ENCODE peak calls at places on chromosomes 7 and 10, in nine cellular contexts. L is tibial artery, T is Peyer's patch, M is IMR-90, B is kidney epithelial cell, K is Panc1, V is fibroblast of mammary gland, X is lung, N is choroid plexus epithelial cell. U is an unnamed sample.

GRCh38 chr7:52486267-52486666 is 549.2 kb upstream of the POM121L12 start:
- DNase-seq in X (no peak), T (no peak), V (no peak), B (no peak), K (no peak), M (no peak), L (no peak), N (no peak), U (no peak)

GRCh38 chr10:51176976-51177690 is 102.8 kb downstream of the PRKG1 start:
- DNase-seq in K (no peak), L (no peak), X (no peak), N (peak), T (no peak), V (peak), B (no peak), M (peak), U (no peak)

GRCh38 chr7:3153118-3153517 is 109.5 kb upstream of the CARD11 start:
- DNase-seq in B (no peak), V (no peak), T (no peak), L (no peak), M (no peak), K (no peak), X (no peak), N (no peak), U (no peak)

GRCh38 chr7:151080522-151081169 is at the start of gene FASTK:
- DNase-seq in M (peak), N (peak), B (no peak), T (peak), K (no peak), X (peak), L (peak), V (peak), U (peak)

GRCh38 chr10:90935581-90936292 is 14.8 kb upstream of the ANKRD1 start:
- DNase-seq in X (no peak), N (no peak), L (no peak), B (no peak), T (no peak), M (peak), K (no peak), V (no peak), U (no peak)

GRCh38 chr7:11328309-11328708 is 354.6 kb downstream of the PHF14 start:
- DNase-seq in L (no peak), N (peak), M (no peak), K (no peak), T (no peak), X (no peak), B (no peak), V (no peak), U (no peak)

GRCh38 chr7:40833541-40834234 is 698.9 kb downstream of the SUGCT start:
- DNase-seq in X (no peak), N (peak), B (no peak), T (no peak), L (no peak), V (peak), K (no peak), M (peak), U (no peak)

GRCh38 chr10:124482876-124483275 is 21.3 kb downstream of the LHPP start:
- DNase-seq in M (no peak), T (no peak), X (no peak), N (no peak), K (no peak), B (no peak), L (no peak), V (no peak), U (no peak)

GRCh38 chr7:77802557-77803410 is 4.2 kb downstream of the PHTF2 start:
- DNase-seq in L (no peak), T (no peak), K (no peak), V (no peak), B (no peak), M (no peak), N (no peak), X (no peak), U (no peak)

GRCh38 chr7:42197391-42197790 is 39.6 kb downstream of the GLI3 start:
- DNase-seq in X (no peak), B (peak), V (peak), K (no peak), L (no peak), N (peak), T (no peak), M (peak), U (no peak)

GRCh38 chr10:99536400-99537254 is 3.9 kb downstream of the NKX2-3 start:
- DNase-seq in B (no peak), K (no peak), X (no peak), N (no peak), T (no peak), L (no peak), V (no peak), M (no peak), U (no peak)

GRCh38 chr7:123537026-123537642 is 2.7 kb upstream of the IQUB start:
- DNase-seq in L (no peak), M (peak), K (no peak), T (no peak), V (peak), N (peak), X (no peak), B (no peak), U (no peak)

GRCh38 chr7:108067844-108068243 is 62.3 kb downstream of the LAMB4 start:
- DNase-seq in K (no peak), T (no peak), V (no peak), X (no peak), L (no peak), B (no peak), M (no peak), N (no peak), U (no peak)

GRCh38 chr7:13069832-13070231 is 382.4 kb downstream of the ARL4A start:
- DNase-seq in M (peak), N (no peak), X (no peak), B (no peak), K (no peak), L (no peak), T (no peak), V (peak), U (no peak)

DNA sequence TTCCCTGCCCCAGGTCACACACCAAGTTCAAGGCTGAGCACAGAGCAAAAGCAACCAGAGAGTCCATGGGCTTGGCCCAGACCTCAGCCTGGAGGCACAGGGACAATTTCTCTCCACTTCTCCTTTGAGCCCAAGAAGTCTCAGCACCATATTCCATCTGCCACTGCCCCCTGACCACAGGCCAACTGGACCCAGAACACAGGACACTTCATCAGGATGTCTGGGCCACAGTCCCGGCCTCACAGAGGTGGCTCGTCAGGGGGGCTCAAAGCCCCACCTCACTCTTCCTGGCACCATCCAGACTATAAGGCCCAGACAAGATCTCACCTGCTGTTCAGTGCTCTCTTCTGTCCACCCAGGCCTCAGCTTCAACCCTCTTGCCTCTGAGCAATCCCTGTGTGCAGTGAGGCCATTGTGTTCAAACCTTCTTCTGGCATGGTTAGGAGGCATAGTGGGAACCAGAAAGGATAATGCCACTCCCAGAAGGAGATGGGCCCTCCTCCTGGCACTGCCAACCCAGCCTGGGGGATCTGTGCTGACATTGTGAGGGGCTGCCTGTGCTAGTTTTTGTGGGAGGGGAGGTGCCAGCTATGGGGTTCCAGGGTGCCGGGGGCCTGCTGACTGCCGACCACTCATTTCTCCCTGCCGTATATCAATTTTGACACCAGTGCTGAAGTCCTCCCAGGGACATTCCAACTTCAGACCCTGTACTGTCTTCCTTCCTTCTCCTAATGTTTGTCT is 49.7 kb upstream of the ANTXRL start:
- DNase-seq in T (no peak), L (no peak), B (no peak), K (no peak), M (no peak), X (no peak), V (no peak), N (no peak), U (no peak)
- H3K4me3 ChIP-seq in T (no peak), L (no peak), B (no peak), K (no peak), M (no peak), X (no peak), V (no peak), N (no peak), U (no peak)

GRCh38 chr7:100003711-100004661 is 11.4 kb upstream of the ZKSCAN1 start:
- DNase-seq in X (peak), B (no peak), M (no peak), T (peak), K (no peak), V (no peak), L (no peak), N (peak), U (no peak)
- TF ChIP-seq CTCF in X (no peak), B (no peak), M (no peak), T (no peak), K (no peak), V (no peak), L (no peak), N (no peak), U (no peak)

GRCh38 chr10:30676319-30676718 is 46.8 kb upstream of the LYZL2 start:
- DNase-seq in V (no peak), N (no peak), M (no peak), L (no peak), T (no peak), X (no peak), K (no peak), B (no peak), U (no peak)

GRCh38 chr10:30674796-30675195 is 45.2 kb upstream of the LYZL2 start:
- DNase-seq in B (no peak), V (no peak), L (no peak), N (no peak), K (no peak), M (no peak), T (no peak), X (no peak), U (no peak)

DNA sequence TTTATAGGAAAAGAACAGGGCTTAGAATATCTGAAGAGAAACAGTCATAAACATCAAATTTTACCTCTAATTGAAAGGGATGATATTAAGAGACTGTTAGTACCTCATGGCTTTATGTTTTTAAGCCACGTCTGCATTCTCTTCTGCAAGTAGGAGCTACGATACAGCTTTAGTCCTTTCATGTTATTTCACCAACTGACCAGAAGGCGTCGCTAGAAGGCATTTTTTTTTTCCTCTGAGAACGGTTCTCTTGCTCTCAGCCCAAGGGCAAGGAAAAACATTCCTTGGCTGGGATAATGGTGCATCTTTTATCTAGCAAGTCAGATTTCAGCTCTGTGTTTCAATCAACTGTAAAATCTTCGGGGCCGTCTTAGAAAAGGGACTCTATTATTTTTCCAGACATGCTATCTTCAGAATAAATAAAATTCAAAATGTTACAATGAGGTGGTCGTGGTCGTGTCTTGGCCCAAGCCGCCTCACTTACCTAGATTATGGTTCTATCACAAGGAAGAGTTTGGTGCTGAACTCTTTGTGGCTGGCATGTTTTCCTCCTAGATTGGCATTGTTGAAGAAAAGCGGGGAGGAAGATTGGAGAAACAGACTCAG is 41.6 kb upstream of the LYZL2 start:
- DNase-seq in V (peak), K (peak), N (peak), L (no peak), M (peak), X (no peak), T (no peak), B (peak), U (peak)
- H3K4me3 ChIP-seq in V (no peak), K (no peak), N (peak), L (peak), M (no peak), X (no peak), T (peak), B (no peak), U (no peak)

GRCh38 chr7:105934577-105935185 is 28.4 kb upstream of the CDHR3 start:
- DNase-seq in N (peak), K (no peak), M (peak), T (no peak), B (no peak), V (peak), L (no peak), X (peak), U (no peak)
- TF ChIP-seq CTCF in N (peak), K (peak), M (peak), T (no peak), B (peak), V (peak), L (peak), X (peak), U (peak)

GRCh38 chr10:112236486-112236885 is 46.7 kb upstream of the TECTB start:
- DNase-seq in B (no peak), L (no peak), X (no peak), K (no peak), N (no peak), V (no peak), T (no peak), M (no peak), U (no peak)
- H3K4me3 ChIP-seq in B (no peak), L (no peak), X (no peak), K (no peak), N (no peak), V (no peak), T (no peak), M (no peak), U (no peak)

GRCh38 chr7:55224810-55225209 is 140.3 kb upstream of the LANCL2 start:
- DNase-seq in B (no peak), X (no peak), K (no peak), M (no peak), V (no peak), L (no peak), T (no peak), N (no peak), U (no peak)

GRCh38 chr7:55224111-55224510 is 141.0 kb upstream of the LANCL2 start:
- DNase-seq in V (no peak), X (no peak), T (no peak), L (no peak), N (no peak), K (no peak), B (no peak), M (no peak), U (no peak)

GRCh38 chr7:55223023-55223422 is 142.1 kb upstream of the LANCL2 start:
- DNase-seq in N (no peak), M (no peak), L (no peak), T (no peak), K (no peak), X (no peak), B (no peak), V (no peak), U (no peak)
- TF ChIP-seq CTCF in N (no peak), M (no peak), L (no peak), T (no peak), K (no peak), X (no peak), B (no peak), V (no peak), U (no peak)

DNA sequence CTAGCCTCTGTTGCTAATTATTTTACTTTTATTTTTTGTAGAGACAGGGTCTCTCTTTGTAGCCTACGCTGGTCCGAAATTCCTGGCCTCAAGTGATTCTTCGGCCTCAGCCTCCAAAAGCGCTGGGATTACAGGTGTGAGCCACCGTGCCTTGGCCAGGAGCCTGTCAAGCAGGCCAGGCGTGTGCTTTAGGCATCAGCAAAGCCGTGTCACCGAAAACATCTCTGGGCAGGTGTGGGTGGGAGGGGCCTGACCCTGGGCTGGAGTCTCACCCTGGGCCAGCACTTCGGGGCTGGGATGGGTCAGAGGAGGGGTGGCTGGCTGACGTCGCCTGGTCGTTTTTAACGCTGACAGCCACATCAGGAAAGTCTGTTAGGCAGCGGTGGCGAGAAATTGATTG is 80.9 kb downstream of the UNCX start:
- DNase-seq in K (no peak), L (no peak), M (no peak), N (no peak), B (no peak), T (no peak), X (no peak), V (no peak), U (no peak)
- H3K4me3 ChIP-seq in K (no peak), L (no peak), M (no peak), N (no peak), B (no peak), T (no peak), X (no peak), V (no peak), U (no peak)